ENCODE peak calls at places on chromosomes 4 and X, in four cellular contexts. G is neural progenitor cell, H is GM23338, A is endothelial cell of umbilical vein. J is an unnamed sample. For H3K4me1 and H3K79me2, the result is how much of the 10 kb centered on the place peaks cover.

GRCh38 chrX:46665232-46666162 is 91.9 kb downstream of the CHST7 start:
- DNase-seq in A (peak), H (no peak), G (no peak), J (no peak)

GRCh38 chr4:152090543-152090942 is 329.7 kb upstream of the GATB start:
- DNase-seq in A (no peak), G (no peak), H (no peak), J (no peak)

GRCh38 chrX:37871626-37872302 is 24.4 kb upstream of the DYNLT3 start:
- DNase-seq in A (peak), G (no peak), H (peak), J (peak)

GRCh38 chr4:141845901-141846300 is 209.5 kb downstream of the IL15 start:
- DNase-seq in A (no peak), G (no peak), H (no peak), J (no peak)

GRCh38 chrX:43316161-43316560 is 339.9 kb upstream of the MAOA start:
- DNase-seq in A (no peak), H (no peak), G (no peak), J (no peak)

GRCh38 chr4:1793496-1793840 is 375 bp downstream of the FGFR3 start:
- DNase-seq in A (no peak), G (peak), H (peak), J (peak)

GRCh38 chr4:623914-624626 is 1.3 kb upstream of the PDE6B start:
- DNase-seq in A (no peak), G (peak), H (peak), J (peak)

GRCh38 chrX:107683124-107683895 is 55.0 kb downstream of the PRPS1 start:
- DNase-seq in G (no peak), A (peak), H (no peak), J (no peak)

GRCh38 chrX:93580634-93581033 is 92.7 kb downstream of the NAP1L3 start:
- DNase-seq in G (no peak), H (no peak), A (no peak), J (no peak)

GRCh38 chr4:140085062-140085622 is 68.8 kb downstream of the MAML3 start:
- DNase-seq in G (no peak), A (no peak), H (no peak), J (no peak)

GRCh38 chrX:45445745-45446412 is 245.2 kb upstream of the DIPK2B start:
- DNase-seq in H (no peak), A (peak), G (no peak), J (no peak)

GRCh38 chrX:72314242-72314641 is 8.5 kb upstream of the CITED1 start:
- DNase-seq in G (no peak), H (no peak), A (no peak), J (peak)

GRCh38 chrX:12360991-12361598 is 222.8 kb downstream of the FRMPD4 start:
- DNase-seq in H (no peak), G (no peak), A (peak), J (no peak)

GRCh38 chrX:45771114-45771513 is 570.4 kb upstream of the DIPK2B start:
- DNase-seq in G (no peak), A (peak), H (no peak), J (peak)

DNA sequence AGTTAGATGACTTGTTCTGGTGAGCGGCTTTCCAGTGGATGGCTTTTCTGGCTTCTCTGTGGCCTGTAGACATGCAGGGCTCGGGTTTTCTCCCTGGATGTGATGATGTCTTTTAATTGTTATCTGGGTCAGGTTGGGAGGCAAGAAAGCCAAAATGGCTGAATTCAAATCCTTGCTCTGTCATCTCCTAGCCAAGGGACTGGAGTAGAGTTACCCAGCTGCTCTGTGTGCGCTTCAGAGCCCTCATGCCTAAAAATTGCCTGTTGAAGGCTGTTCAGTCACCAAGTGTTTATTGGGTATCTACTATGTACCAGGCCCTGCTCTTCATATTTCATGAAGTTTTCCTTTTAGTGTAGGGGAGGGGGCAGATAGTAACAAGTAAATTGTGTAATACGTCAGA is 7.3 kb downstream of the DCUN1D4 start:
- DNase-seq in A (no peak), H (no peak), G (no peak), J (no peak)
- H3K4me1 ChIP-seq in A (under half), H (half or more), G (half or more), J (under half)

DNA sequence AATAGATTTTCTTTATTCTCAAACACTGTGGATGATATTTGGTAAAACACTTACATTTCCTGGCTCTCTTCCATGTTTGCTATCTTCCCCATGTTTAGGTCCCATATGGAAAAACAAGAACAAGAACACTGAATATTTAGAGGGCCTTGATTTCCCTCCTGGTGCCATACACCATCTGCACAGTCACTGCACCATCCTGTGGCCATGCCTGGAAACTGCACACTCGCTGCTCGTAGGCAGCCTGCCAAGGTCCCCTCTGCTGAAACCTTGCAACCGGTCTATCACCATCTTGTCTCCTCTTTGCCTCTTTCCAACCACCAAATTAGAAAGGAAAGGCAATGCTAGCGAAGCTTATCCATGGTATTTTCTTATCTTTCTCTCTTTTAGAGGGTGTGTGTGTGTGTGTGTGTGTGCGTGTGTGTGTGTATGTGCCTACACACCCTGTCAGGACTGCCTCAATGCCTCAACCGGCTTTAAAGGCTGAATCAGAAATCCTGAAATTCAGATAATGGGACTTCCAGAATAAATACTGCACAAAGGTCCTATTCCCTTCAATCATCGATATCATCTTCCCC is 124.2 kb upstream of the MBNL3 start:
- DNase-seq in A (peak), G (peak), H (peak), J (no peak)
- H2AFZ ChIP-seq in A (no peak), G (peak), H (no peak), J (no peak)

GRCh38 chrX:153449306-153450113 is 3.7 kb upstream of the TREX2 start:
- DNase-seq in H (no peak), G (no peak), A (no peak), J (peak)
- H3K79me2 ChIP-seq in H (under half), G (under half), A (under half), J (under half)

GRCh38 chr4:18570370-18570769 is 548.8 kb upstream of the LCORL start:
- DNase-seq in H (no peak), G (no peak), A (no peak), J (no peak)
- H3K4me1 ChIP-seq in H (under half), G (under half), A (under half), J (under half)

DNA sequence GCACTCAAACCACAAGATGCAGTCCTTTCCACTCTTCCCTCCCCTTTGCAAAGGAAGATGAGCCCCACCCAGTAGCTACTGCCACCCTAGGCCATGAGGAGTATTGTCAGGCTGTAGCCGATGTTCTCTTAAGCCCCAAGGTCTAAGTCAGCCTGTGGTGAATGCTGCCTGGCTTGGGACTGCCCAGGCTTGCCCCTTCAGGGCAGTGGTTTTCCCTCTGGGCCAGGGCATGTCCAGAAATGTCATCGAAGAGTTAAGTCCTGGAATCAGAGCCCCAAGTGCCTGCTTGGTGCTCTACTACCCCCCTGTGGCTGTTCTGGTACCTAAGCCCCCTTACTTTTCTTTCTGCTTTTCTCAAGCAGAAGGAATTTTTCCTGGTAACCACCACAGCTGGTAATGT is 11.8 kb upstream of the PGK1 start:
- DNase-seq in G (peak), H (peak), A (peak), J (no peak)
- H2AFZ ChIP-seq in G (peak), H (peak), A (peak), J (peak)

J was measured in osteoblast.